ENCODE peak calls at places on chromosomes 7 and 10, in seven cellular contexts. One of them, this sample, is unnamed. For H3K9me3 and H3K4me1, the result is how much of the 10 kb centered on the place peaks cover.

GRCh38 chr7:391411-391951 is 101.5 kb downstream of the FOXL3 start:
- DNase-seq in A673: no peak
- DNase-seq in PC-9: no peak
- DNase-seq in right lobe of liver: peak
- DNase-seq in osteoblast: no peak
- DNase-seq in left lung: no peak
- DNase-seq in thoracic aorta: no peak
- DNase-seq in this sample: no peak

GRCh38 chr10:43075612-43076003 is 1.3 kb upstream of the RET start:
- DNase-seq in A673: no peak
- DNase-seq in PC-9: no peak
- DNase-seq in osteoblast: peak
- DNase-seq in thoracic aorta: no peak
- DNase-seq in right lobe of liver: no peak
- DNase-seq in left lung: no peak
- DNase-seq in this sample: no peak

GRCh38 chr10:48564466-48565150 is 40.3 kb downstream of the ARHGAP22 start:
- DNase-seq in osteoblast: no peak
- DNase-seq in left lung: no peak
- DNase-seq in thoracic aorta: no peak
- DNase-seq in A673: no peak
- DNase-seq in right lobe of liver: no peak
- DNase-seq in PC-9: no peak
- DNase-seq in this sample: no peak

GRCh38 chr10:126508535-126509040 is 120.3 kb upstream of the ADAM12 start:
- DNase-seq in left lung: no peak
- DNase-seq in PC-9: no peak
- DNase-seq in A673: no peak
- DNase-seq in osteoblast: no peak
- DNase-seq in right lobe of liver: no peak
- DNase-seq in thoracic aorta: no peak
- DNase-seq in this sample: no peak

GRCh38 chr7:98619450-98620321 is 2.6 kb downstream of the NPTX2 start:
- DNase-seq in right lobe of liver: peak
- DNase-seq in left lung: no peak
- DNase-seq in A673: no peak
- DNase-seq in osteoblast: peak
- DNase-seq in PC-9: no peak
- DNase-seq in thoracic aorta: no peak
- DNase-seq in this sample: no peak

GRCh38 chr7:114986805-114987204 is 64.9 kb downstream of the MDFIC start:
- DNase-seq in PC-9: no peak
- DNase-seq in thoracic aorta: no peak
- DNase-seq in right lobe of liver: no peak
- DNase-seq in left lung: no peak
- DNase-seq in osteoblast: no peak
- DNase-seq in A673: no peak
- DNase-seq in this sample: no peak

GRCh38 chr10:103653581-103654020 is 160.1 kb downstream of the NEURL1 start:
- DNase-seq in thoracic aorta: no peak
- DNase-seq in A673: no peak
- DNase-seq in osteoblast: no peak
- DNase-seq in right lobe of liver: peak
- DNase-seq in PC-9: no peak
- DNase-seq in left lung: peak
- DNase-seq in this sample: no peak

GRCh38 chr10:113326160-113327111 is 226.4 kb upstream of the HABP2 start:
- DNase-seq in left lung: peak
- DNase-seq in A673: peak
- DNase-seq in osteoblast: peak
- DNase-seq in thoracic aorta: peak
- DNase-seq in right lobe of liver: no peak
- DNase-seq in PC-9: peak
- DNase-seq in this sample: peak

GRCh38 chr10:79069325-79070090 is 742 bp downstream of the ZMIZ1 start:
- DNase-seq in right lobe of liver: peak
- DNase-seq in osteoblast: peak
- DNase-seq in left lung: no peak
- DNase-seq in A673: peak
- DNase-seq in PC-9: no peak
- DNase-seq in thoracic aorta: no peak
- DNase-seq in this sample: peak

GRCh38 chr10:6987536-6987945 is 407.5 kb upstream of the PRKCQ start:
- DNase-seq in A673: no peak
- DNase-seq in osteoblast: no peak
- DNase-seq in right lobe of liver: no peak
- DNase-seq in left lung: no peak
- DNase-seq in thoracic aorta: no peak
- DNase-seq in PC-9: no peak
- DNase-seq in this sample: no peak

DNA sequence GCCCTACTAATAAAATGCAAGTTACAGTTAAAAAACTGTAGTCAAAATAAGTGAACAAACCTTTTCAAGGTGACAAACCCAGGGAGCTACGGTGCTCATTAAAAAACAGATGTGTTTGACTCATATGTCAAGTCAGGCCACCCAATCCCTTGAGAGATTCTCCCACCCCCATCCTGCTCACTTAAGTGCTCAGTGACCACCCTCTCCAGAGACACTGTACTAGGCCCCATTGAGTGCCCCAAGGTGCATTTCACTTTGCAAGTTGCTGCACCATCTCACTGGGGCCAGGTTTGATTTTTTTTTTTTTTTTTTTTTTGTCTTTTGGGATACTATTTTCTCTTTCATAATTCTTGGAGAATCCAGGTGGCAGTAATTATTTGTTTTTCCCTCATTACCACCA is 1.9 kb downstream of the ERV3-1 start:
- DNase-seq in A673: no peak
- DNase-seq in PC-9: no peak
- DNase-seq in left lung: no peak
- DNase-seq in right lobe of liver: no peak
- DNase-seq in osteoblast: no peak
- DNase-seq in thoracic aorta: no peak
- DNase-seq in this sample: no peak
- H3K9me3 ChIP-seq in A673: under half
- H3K9me3 ChIP-seq in PC-9: under half
- H3K9me3 ChIP-seq in left lung: under half
- H3K9me3 ChIP-seq in right lobe of liver: under half
- H3K9me3 ChIP-seq in osteoblast: under half
- H3K9me3 ChIP-seq in thoracic aorta: under half
- H3K9me3 ChIP-seq in this sample: under half

GRCh38 chr10:119423510-119423874 is 119.0 kb downstream of the RGS10 start:
- DNase-seq in PC-9: no peak
- DNase-seq in osteoblast: peak
- DNase-seq in right lobe of liver: no peak
- DNase-seq in thoracic aorta: no peak
- DNase-seq in left lung: no peak
- DNase-seq in A673: no peak
- DNase-seq in this sample: no peak
- H3K4me1 ChIP-seq in PC-9: under half
- H3K4me1 ChIP-seq in osteoblast: under half
- H3K4me1 ChIP-seq in right lobe of liver: under half
- H3K4me1 ChIP-seq in thoracic aorta: under half
- H3K4me1 ChIP-seq in left lung: under half
- H3K4me1 ChIP-seq in A673: under half
- H3K4me1 ChIP-seq in this sample: under half

GRCh38 chr10:59687657-59688056 is 22.0 kb downstream of the SLC16A9 start:
- DNase-seq in PC-9: no peak
- DNase-seq in left lung: no peak
- DNase-seq in thoracic aorta: no peak
- DNase-seq in A673: no peak
- DNase-seq in osteoblast: no peak
- DNase-seq in right lobe of liver: no peak
- DNase-seq in this sample: no peak

GRCh38 chr10:59684006-59684405 is 25.6 kb downstream of the SLC16A9 start:
- DNase-seq in PC-9: no peak
- DNase-seq in right lobe of liver: no peak
- DNase-seq in left lung: no peak
- DNase-seq in A673: no peak
- DNase-seq in thoracic aorta: no peak
- DNase-seq in osteoblast: no peak
- DNase-seq in this sample: no peak

GRCh38 chr10:59692113-59692512 is 17.5 kb downstream of the SLC16A9 start:
- DNase-seq in A673: no peak
- DNase-seq in thoracic aorta: no peak
- DNase-seq in left lung: no peak
- DNase-seq in osteoblast: no peak
- DNase-seq in right lobe of liver: no peak
- DNase-seq in PC-9: no peak
- DNase-seq in this sample: no peak

GRCh38 chr10:59682986-59683937 is 26.4 kb downstream of the SLC16A9 start:
- DNase-seq in osteoblast: no peak
- DNase-seq in PC-9: no peak
- DNase-seq in thoracic aorta: no peak
- DNase-seq in A673: no peak
- DNase-seq in right lobe of liver: no peak
- DNase-seq in left lung: no peak
- DNase-seq in this sample: no peak

DNA sequence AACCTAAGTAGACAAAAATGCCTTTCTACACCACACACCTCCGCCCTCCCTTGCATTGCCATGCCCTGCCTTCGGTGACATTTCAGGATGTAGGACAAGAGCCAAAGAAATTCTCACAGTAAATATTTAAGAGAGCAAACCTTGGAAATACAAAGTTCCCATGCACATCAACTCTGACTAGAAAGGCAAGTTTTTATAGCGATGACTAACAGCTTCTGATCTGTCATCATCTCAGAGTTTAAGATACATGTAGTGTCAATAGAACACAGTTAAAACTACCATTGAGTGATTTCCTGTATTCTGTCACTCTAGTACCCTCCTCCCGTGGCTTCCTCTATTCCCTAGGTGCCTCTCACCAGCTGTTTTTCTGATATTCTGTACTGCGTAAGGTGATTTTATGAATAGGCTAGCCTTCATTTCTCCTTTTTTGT is 20.7 kb downstream of the SLC16A9 start:
- DNase-seq in A673: peak
- DNase-seq in thoracic aorta: no peak
- DNase-seq in right lobe of liver: no peak
- DNase-seq in left lung: no peak
- DNase-seq in PC-9: peak
- DNase-seq in osteoblast: peak
- DNase-seq in this sample: no peak
- H3K9me3 ChIP-seq in A673: under half
- H3K9me3 ChIP-seq in thoracic aorta: under half
- H3K9me3 ChIP-seq in right lobe of liver: under half
- H3K9me3 ChIP-seq in left lung: under half
- H3K9me3 ChIP-seq in PC-9: under half
- H3K9me3 ChIP-seq in osteoblast: under half
- H3K9me3 ChIP-seq in this sample: under half

DNA sequence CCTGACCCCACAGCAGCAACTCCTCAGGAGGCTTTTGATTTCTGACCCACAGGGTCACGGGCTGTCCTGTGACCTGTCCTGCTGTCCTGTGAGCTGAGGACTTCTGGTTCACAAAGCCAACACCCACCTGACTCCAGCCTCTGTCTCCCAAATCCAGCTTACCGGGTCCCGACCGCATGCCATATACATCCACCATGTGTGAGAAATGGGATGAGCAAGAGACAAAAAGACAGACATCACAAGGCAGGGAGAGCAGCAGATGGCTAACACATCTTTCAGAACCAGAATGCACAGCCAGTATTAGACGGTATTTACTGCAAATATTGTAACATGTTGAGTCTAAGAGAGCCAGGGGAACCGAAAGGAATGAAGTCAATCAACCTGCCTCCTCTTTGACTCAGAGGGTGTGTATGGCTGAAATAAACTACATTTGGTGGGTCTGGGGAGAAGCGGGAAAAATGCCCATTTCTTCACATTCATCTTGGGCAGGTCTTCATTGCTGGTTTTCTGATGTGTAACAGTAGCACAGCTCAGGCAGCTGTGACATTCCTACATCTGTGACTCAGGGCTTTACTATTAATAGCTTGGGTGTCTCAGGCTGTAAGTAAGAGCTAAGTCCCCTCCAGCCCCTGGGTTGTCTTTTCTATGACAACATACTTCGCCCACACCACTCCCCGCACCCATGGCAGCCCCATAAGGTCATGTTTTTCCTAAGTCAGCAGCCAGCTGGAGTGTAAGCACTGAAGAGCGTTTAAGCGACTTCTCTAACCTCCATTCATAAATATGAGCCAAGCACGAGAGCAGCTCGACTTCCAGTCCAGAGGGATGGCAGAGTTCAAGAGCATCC is 25.0 kb downstream of the ABLIM1 start:
- DNase-seq in A673: peak
- DNase-seq in PC-9: peak
- DNase-seq in thoracic aorta: peak
- DNase-seq in osteoblast: peak
- DNase-seq in left lung: peak
- DNase-seq in right lobe of liver: peak
- DNase-seq in this sample: no peak
- H3K4me1 ChIP-seq in A673: under half
- H3K4me1 ChIP-seq in PC-9: half or more
- H3K4me1 ChIP-seq in thoracic aorta: under half
- H3K4me1 ChIP-seq in osteoblast: under half
- H3K4me1 ChIP-seq in left lung: under half
- H3K4me1 ChIP-seq in right lobe of liver: under half
- H3K4me1 ChIP-seq in this sample: under half

GRCh38 chr10:105252908-105253307 is 611.8 kb downstream of the SORCS3 start:
- DNase-seq in thoracic aorta: no peak
- DNase-seq in left lung: no peak
- DNase-seq in A673: no peak
- DNase-seq in PC-9: no peak
- DNase-seq in right lobe of liver: no peak
- DNase-seq in osteoblast: no peak
- DNase-seq in this sample: no peak
- H3K9me3 ChIP-seq in thoracic aorta: under half
- H3K9me3 ChIP-seq in left lung: under half
- H3K9me3 ChIP-seq in A673: under half
- H3K9me3 ChIP-seq in PC-9: under half
- H3K9me3 ChIP-seq in right lobe of liver: under half
- H3K9me3 ChIP-seq in osteoblast: under half
- H3K9me3 ChIP-seq in this sample: under half

DNA sequence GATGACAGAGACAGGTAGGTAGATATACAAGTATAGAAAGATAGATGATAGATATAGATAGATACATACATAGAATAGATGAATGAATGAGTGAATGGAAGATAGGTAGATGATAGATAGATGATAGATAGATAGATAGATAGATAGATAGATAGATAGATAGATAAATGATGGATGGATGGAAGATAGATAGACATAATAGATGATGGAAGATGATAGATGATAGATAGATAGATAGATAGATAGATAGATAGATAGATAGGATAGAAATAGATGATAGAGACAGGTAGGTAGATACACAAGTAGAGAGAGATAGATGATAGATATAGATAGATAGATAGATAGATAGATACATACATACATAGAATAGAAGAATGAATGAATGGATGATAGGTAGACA is 510.1 kb upstream of the AUTS2 start:
- DNase-seq in PC-9: no peak
- DNase-seq in osteoblast: no peak
- DNase-seq in A673: no peak
- DNase-seq in right lobe of liver: no peak
- DNase-seq in left lung: no peak
- DNase-seq in thoracic aorta: no peak
- DNase-seq in this sample: no peak
- H3K4me1 ChIP-seq in PC-9: under half
- H3K4me1 ChIP-seq in osteoblast: under half
- H3K4me1 ChIP-seq in A673: under half
- H3K4me1 ChIP-seq in right lobe of liver: under half
- H3K4me1 ChIP-seq in left lung: under half
- H3K4me1 ChIP-seq in thoracic aorta: under half
- H3K4me1 ChIP-seq in this sample: under half

GRCh38 chr7:81484266-81484665 is 285.6 kb downstream of the HGF start:
- DNase-seq in A673: peak
- DNase-seq in thoracic aorta: no peak
- DNase-seq in right lobe of liver: no peak
- DNase-seq in PC-9: no peak
- DNase-seq in left lung: peak
- DNase-seq in osteoblast: peak
- DNase-seq in this sample: peak
- H3K9me3 ChIP-seq in A673: under half
- H3K9me3 ChIP-seq in thoracic aorta: under half
- H3K9me3 ChIP-seq in right lobe of liver: under half
- H3K9me3 ChIP-seq in PC-9: under half
- H3K9me3 ChIP-seq in left lung: under half
- H3K9me3 ChIP-seq in osteoblast: under half
- H3K9me3 ChIP-seq in this sample: under half

This sample was measured in HAP-1.